ENCODE peak calls at places on chromosomes 12 and 14, in five cellular contexts. K, E, V, R and H are unnamed samples.

GRCh38 chr12:6053541-6053940 is 70.9 kb downstream of the VWF start:
- DNase-seq in K (no peak), E (no peak), V (no peak), R (no peak), H (no peak)

GRCh38 chr12:52335598-52336262 is 14.5 kb upstream of the KRT83 start:
- DNase-seq in K (no peak), E (peak; percentile 52), V (no peak), R (no peak), H (no peak)

GRCh38 chr12:120394483-120395367 is 25.8 kb upstream of the MSI1 start:
- DNase-seq in K (peak; percentile 95), E (peak; percentile 88), V (no peak), R (no peak), H (no peak)

GRCh38 chr12:40152783-40153383 is 47.0 kb upstream of the SLC2A13 start:
- DNase-seq in K (no peak), E (peak; percentile 63), V (no peak), R (no peak), H (peak; percentile 70)

GRCh38 chr12:22467190-22467589 is 77.2 kb downstream of the C2CD5 start:
- DNase-seq in K (no peak), E (no peak), V (no peak), R (no peak), H (no peak)

GRCh38 chr12:26036877-26037276 is 78.4 kb downstream of the RASSF8 start:
- DNase-seq in K (no peak), E (no peak), V (no peak), R (no peak), H (no peak)

GRCh38 chr14:100165376-100165775 is 5.9 kb upstream of the DEGS2 start:
- DNase-seq in K (no peak), E (peak; percentile 73), V (no peak), R (no peak), H (no peak)

GRCh38 chr12:103647267-103647666 is 60.2 kb downstream of the STAB2 start:
- DNase-seq in K (no peak), E (no peak), V (no peak), R (no peak), H (no peak)

GRCh38 chr12:81502912-81503695 is 256.0 kb downstream of the PPFIA2 start:
- DNase-seq in K (no peak), E (no peak), V (no peak), R (no peak), H (no peak)

GRCh38 chr12:13390381-13390856 is 193.9 kb downstream of the EMP1 start:
- DNase-seq in K (no peak), E (peak; percentile 98), V (no peak), R (no peak), H (no peak)

GRCh38 chr12:99154264-99154982 is 493.1 kb upstream of the GARIN6 start:
- DNase-seq in K (no peak), E (no peak), V (no peak), R (no peak), H (no peak)

GRCh38 chr14:88454886-88455285 is 69.4 kb downstream of the SPATA7 start:
- DNase-seq in K (no peak), E (no peak), V (no peak), R (no peak), H (no peak)

GRCh38 chr12:115259968-115260806 is 576.2 kb upstream of the TBX3 start:
- DNase-seq in K (no peak), E (no peak), V (no peak), R (no peak), H (no peak)

GRCh38 chr12:109305547-109305946 is 3.5 kb downstream of the FOXN4 start:
- DNase-seq in K (no peak), E (no peak), V (no peak), R (no peak), H (no peak)

GRCh38 chr14:79476552-79476951 is 734.8 kb downstream of the DIO2 start:
- DNase-seq in K (no peak), E (no peak), V (no peak), R (no peak), H (no peak)

GRCh38 chr12:124698998-124699305 is 131.5 kb upstream of the NCOR2 start:
- DNase-seq in K (no peak), E (no peak), V (no peak), R (no peak), H (no peak)

GRCh38 chr12:65630555-65630954 is 193.7 kb upstream of the HMGA2 start:
- DNase-seq in K (no peak), E (peak; percentile 75), V (no peak), R (no peak), H (no peak)